ENCODE peak calls at places on chromosome 15, in seven cellular contexts. J, H, Z, F, I, Y and L are unnamed samples.

GRCh38 chr15:88396382-88396781 is 70.8 kb downstream of the MRPL46 start:
- DNase-seq in H (no peak), F (no peak), J (peak), Z (peak), I (peak), Y (no peak), L (no peak)

GRCh38 chr15:98796685-98797084 is 148.3 kb downstream of the IGF1R start:
- DNase-seq in H (no peak), Y (no peak), J (no peak), F (no peak), I (no peak), Z (no peak), L (no peak)

GRCh38 chr15:65089206-65089824 is 12.8 kb downstream of the KBTBD13 start:
- DNase-seq in Z (peak), F (no peak), I (no peak), Y (no peak), J (peak), H (no peak), L (no peak)

GRCh38 chr15:78620021-78620838 is 566 bp downstream of the CHRNA3 start:
- DNase-seq in H (peak), Y (no peak), J (peak), I (peak), Z (peak), F (no peak), L (no peak)

GRCh38 chr15:50627351-50628055 is 59.1 kb downstream of the TRPM7 start:
- DNase-seq in J (no peak), Z (no peak), H (no peak), I (no peak), Y (no peak), F (no peak), L (no peak)

GRCh38 chr15:25690673-25691543 is 172.2 kb downstream of the ATP10A start:
- DNase-seq in I (no peak), J (peak), F (no peak), H (no peak), Y (peak), Z (no peak), L (no peak)

GRCh38 chr15:41996376-41996775 is 24.0 kb upstream of the EHD4 start:
- DNase-seq in H (no peak), F (no peak), J (no peak), Z (no peak), Y (no peak), I (no peak), L (no peak)

GRCh38 chr15:37095993-37096877 is 4.1 kb downstream of the MEIS2 start:
- DNase-seq in Y (no peak), J (peak), Z (peak), I (peak), H (peak), F (no peak), L (no peak)

GRCh38 chr15:26223720-26224119 is 360.6 kb upstream of the ATP10A start:
- DNase-seq in J (no peak), F (no peak), Y (no peak), I (no peak), Z (no peak), H (no peak), L (no peak)

GRCh38 chr15:91975241-91975978 is 121.9 kb downstream of the SLCO3A1 start:
- DNase-seq in F (no peak), Y (no peak), Z (no peak), J (no peak), I (peak), H (no peak), L (no peak)

GRCh38 chr15:70788114-70789049 is 25.0 kb upstream of the UACA start:
- DNase-seq in I (no peak), H (no peak), F (peak), Z (no peak), J (peak), Y (peak), L (no peak)

GRCh38 chr15:44489464-44489863 is 47.5 kb upstream of the EIF3J start:
- DNase-seq in Z (no peak), I (no peak), F (peak), Y (peak), J (no peak), H (no peak), L (no peak)

GRCh38 chr15:32790352-32790999 is 72.7 kb downstream of the GREM1 start:
- DNase-seq in F (no peak), J (no peak), I (no peak), Z (no peak), H (no peak), Y (peak), L (no peak)

GRCh38 chr15:31041610-31042009 is 50.2 kb upstream of the MTMR10 start:
- DNase-seq in Z (no peak), J (no peak), I (no peak), Y (no peak), F (no peak), H (no peak), L (no peak)

GRCh38 chr15:29672923-29673809 is 149.1 kb downstream of the TJP1 start:
- DNase-seq in Y (no peak), J (no peak), I (no peak), H (no peak), F (no peak), Z (no peak), L (no peak)

GRCh38 chr15:87144775-87145174 is 1065.1 kb downstream of the AGBL1 start:
- DNase-seq in J (no peak), I (no peak), Y (peak), F (no peak), Z (no peak), H (peak), L (no peak)

GRCh38 chr15:89208256-89208655 is 13.1 kb downstream of the RLBP1 start:
- DNase-seq in J (no peak), Z (no peak), H (no peak), F (no peak), Y (no peak), I (no peak), L (no peak)

GRCh38 chr15:84079885-84080777 is 155.4 kb upstream of the GOLGA6L4 start:
- DNase-seq in Z (peak), F (no peak), J (peak), Y (no peak), H (peak), I (peak), L (peak)

GRCh38 chr15:98813956-98814355 is 165.6 kb downstream of the IGF1R start:
- DNase-seq in F (no peak), Z (no peak), J (no peak), I (no peak), Y (no peak), H (no peak), L (no peak)

GRCh38 chr15:96629501-96629900 is 299.0 kb downstream of the NR2F2 start:
- DNase-seq in H (no peak), F (no peak), Y (no peak), I (no peak), Z (no peak), J (no peak), L (no peak)

GRCh38 chr15:31230630-31231485 is 95.8 kb upstream of the KLF13 start:
- DNase-seq in F (no peak), H (no peak), I (no peak), Z (no peak), J (no peak), Y (no peak), L (no peak)

GRCh38 chr15:53658827-53659226 is 100.6 kb downstream of the WDR72 start:
- DNase-seq in H (no peak), Z (peak), J (no peak), I (no peak), Y (peak), F (no peak), L (no peak)

GRCh38 chr15:79451361-79451999 is 19.3 kb downstream of the MINAR1 start:
- DNase-seq in I (peak), H (no peak), Y (no peak), Z (peak), J (no peak), F (no peak), L (no peak)

GRCh38 chr15:38565287-38565670 is 665 bp upstream of the RASGRP1 start:
- DNase-seq in Y (no peak), Z (no peak), F (no peak), I (no peak), H (no peak), J (no peak), L (no peak)

GRCh38 chr15:89450076-89451006 is 46.0 kb downstream of the RHCG start:
- DNase-seq in Z (no peak), I (no peak), Y (peak), F (no peak), H (peak), J (no peak), L (no peak)

GRCh38 chr15:78243491-78243941 is 9.2 kb upstream of the ACSBG1 start:
- DNase-seq in I (peak), H (peak), Z (peak), J (no peak), F (no peak), Y (no peak), L (no peak)

GRCh38 chr15:49815506-49815905 is 194.7 kb downstream of the DTWD1 start:
- DNase-seq in I (no peak), F (no peak), Y (no peak), H (no peak), J (no peak), Z (no peak), L (no peak)

GRCh38 chr15:67039349-67040075 is 25.9 kb upstream of the SMAD3 start:
- DNase-seq in I (peak), Z (peak), J (peak), Y (peak), H (no peak), F (peak), L (no peak)

GRCh38 chr15:77588126-77588525 is 44.6 kb downstream of the LINGO1 start:
- DNase-seq in J (no peak), F (no peak), Y (no peak), H (no peak), I (no peak), Z (no peak), L (no peak)

GRCh38 chr15:76483752-76484151 is 147.2 kb downstream of the ISL2 start:
- DNase-seq in F (no peak), I (no peak), H (no peak), J (no peak), Z (no peak), Y (no peak), L (no peak)

GRCh38 chr15:98556321-98556720 is 92.0 kb upstream of the IGF1R start:
- DNase-seq in I (no peak), Y (no peak), Z (no peak), H (no peak), J (no peak), F (no peak), L (no peak)

GRCh38 chr15:58498821-58499580 is 67.2 kb downstream of the LIPC start:
- DNase-seq in Z (peak), F (no peak), Y (no peak), H (no peak), J (peak), I (no peak), L (no peak)

GRCh38 chr15:40830884-40831283 is 2.4 kb upstream of the PPP1R14D start:
- DNase-seq in Y (no peak), H (no peak), I (no peak), F (no peak), Z (no peak), J (no peak), L (no peak)

GRCh38 chr15:26572606-26573350 is 200.1 kb downstream of the GABRB3 start:
- DNase-seq in F (no peak), J (no peak), I (no peak), Y (no peak), Z (no peak), H (no peak), L (no peak)

GRCh38 chr15:85758655-85758978 is 36.1 kb downstream of the KLHL25 start:
- DNase-seq in F (no peak), Z (no peak), H (no peak), Y (no peak), J (no peak), I (no peak), L (no peak)

GRCh38 chr15:73150831-73151230 is 98.6 kb downstream of the NEO1 start:
- DNase-seq in Z (no peak), F (no peak), J (no peak), Y (no peak), H (no peak), I (no peak), L (no peak)

DNA sequence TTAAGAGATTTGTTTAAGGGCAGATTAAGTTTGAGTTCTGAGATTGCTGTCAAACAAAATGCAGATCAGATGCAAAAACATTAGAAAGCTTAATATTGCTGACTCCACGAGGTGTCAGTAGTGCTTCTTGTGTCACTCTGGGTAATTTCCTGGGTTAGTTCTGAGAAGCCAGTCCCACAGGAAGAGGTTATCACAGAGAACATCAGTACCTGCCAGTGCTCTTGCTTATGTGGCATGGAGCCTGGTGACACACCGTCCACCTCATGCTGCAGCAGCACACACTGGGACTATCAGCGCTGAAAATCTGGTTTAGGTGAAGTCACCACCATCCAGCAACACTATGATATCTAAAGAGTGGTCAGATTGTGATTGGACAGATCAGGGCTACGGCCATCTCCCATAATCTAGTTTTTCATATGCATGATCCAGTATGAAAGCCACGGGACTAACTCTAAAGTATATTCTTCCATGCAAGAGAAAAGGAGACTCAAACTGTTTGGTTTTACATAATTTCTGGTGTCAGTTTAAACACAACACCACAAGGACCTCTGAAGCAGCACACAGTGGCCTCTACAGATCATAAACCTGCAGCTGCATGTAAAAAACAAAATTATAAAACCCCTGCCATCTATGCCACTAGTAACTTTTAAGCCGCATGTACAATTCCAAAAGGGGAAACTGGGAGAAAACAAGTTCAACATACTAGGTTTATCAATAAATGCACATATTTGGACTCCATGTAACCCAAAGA is 36.1 kb upstream of the MYO5C start:
- DNase-seq in Z (no peak), F (peak), Y (peak), I (peak), H (peak), J (peak), L (peak)
- TF ChIP-seq CTCF in Z (peak), F (peak), Y (peak), I (peak), H (peak), J (peak), L (peak)

GRCh38 chr15:80949756-80950155 is 39.9 kb downstream of the MESD start:
- DNase-seq in I (no peak), J (no peak), Y (no peak), F (no peak), H (no peak), Z (no peak), L (no peak)

GRCh38 chr15:80953953-80954778 is 35.5 kb downstream of the MESD start:
- DNase-seq in F (no peak), I (peak), Z (peak), H (no peak), J (no peak), Y (peak), L (no peak)

GRCh38 chr15:80953001-80953952 is 36.3 kb downstream of the MESD start:
- DNase-seq in Y (no peak), F (no peak), J (no peak), H (no peak), Z (no peak), I (no peak), L (no peak)

GRCh38 chr15:80950291-80951078 is 39.1 kb downstream of the MESD start:
- DNase-seq in I (no peak), J (no peak), H (no peak), Z (no peak), Y (no peak), F (no peak), L (no peak)

DNA sequence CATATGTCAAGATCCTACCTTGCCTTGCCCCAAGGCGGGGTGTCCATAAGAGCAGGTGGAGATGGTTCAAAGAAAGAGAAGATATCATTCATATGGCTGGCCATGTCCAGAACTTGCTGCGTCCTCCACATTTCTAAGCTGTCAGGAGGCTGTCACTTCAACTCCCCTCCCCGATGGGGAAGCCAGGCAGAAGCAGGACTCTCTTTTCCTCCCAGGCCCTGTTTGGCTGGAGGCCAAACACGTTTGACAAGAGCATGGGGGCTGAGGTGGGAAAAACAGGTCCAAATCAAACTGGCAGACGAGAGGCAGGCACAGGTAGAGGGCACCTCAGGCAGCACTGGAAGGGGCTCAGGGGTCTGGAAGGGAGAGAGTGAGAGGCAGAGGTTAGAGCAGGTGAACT is 37.7 kb downstream of the MESD start:
- DNase-seq in F (no peak), H (no peak), J (no peak), I (no peak), Z (no peak), Y (no peak), L (no peak)
- TF ChIP-seq EZH2phosphoT487 in F (no peak), H (no peak), J (no peak), I (no peak), Z (no peak), Y (no peak), L (no peak)

GRCh38 chr15:55740981-55741591 is 1.9 kb downstream of the PRTG start:
- DNase-seq in Y (no peak), H (no peak), J (no peak), Z (peak), I (no peak), F (no peak), L (no peak)

GRCh38 chr15:55742498-55742926 is 440 bp downstream of the PRTG start:
- DNase-seq in Y (no peak), I (peak), Z (peak), J (peak), H (no peak), F (no peak), L (no peak)

GRCh38 chr15:55740479-55740878 is 2.5 kb downstream of the PRTG start:
- DNase-seq in J (no peak), Z (no peak), Y (no peak), H (no peak), F (no peak), I (no peak), L (no peak)

GRCh38 chr15:55742927-55743614 is at the start of gene PRTG:
- DNase-seq in Z (peak), J (peak), H (peak), I (peak), Y (peak), F (no peak), L (no peak)

GRCh38 chr15:55741592-55742497 is 1.1 kb downstream of the PRTG start:
- DNase-seq in I (peak), J (peak), Z (peak), H (peak), F (no peak), Y (peak), L (peak)
- TF ChIP-seq CTCF in I (no peak), J (peak), Z (no peak), H (peak), F (no peak), Y (no peak), L (peak)

GRCh38 chr15:48630245-48630644 is 15.3 kb downstream of the FBN1 start:
- DNase-seq in Z (no peak), F (no peak), H (no peak), J (no peak), Y (no peak), I (no peak), L (no peak)

GRCh38 chr15:48628832-48629231 is 16.7 kb downstream of the FBN1 start:
- DNase-seq in H (no peak), I (no peak), J (no peak), Z (no peak), F (no peak), Y (no peak), L (no peak)

GRCh38 chr15:48634096-48634495 is 11.4 kb downstream of the FBN1 start:
- DNase-seq in Z (no peak), Y (no peak), H (no peak), F (no peak), I (no peak), J (no peak), L (no peak)

GRCh38 chr15:48632651-48633050 is 12.9 kb downstream of the FBN1 start:
- DNase-seq in Y (no peak), H (no peak), I (no peak), J (no peak), Z (no peak), F (no peak), L (no peak)

GRCh38 chr15:48631191-48631770 is 14.2 kb downstream of the FBN1 start:
- DNase-seq in H (no peak), F (no peak), Z (peak), I (peak), Y (no peak), J (no peak), L (no peak)
- TF ChIP-seq EZH2phosphoT487 in H (no peak), F (no peak), Z (no peak), I (no peak), Y (no peak), J (no peak), L (no peak)

DNA sequence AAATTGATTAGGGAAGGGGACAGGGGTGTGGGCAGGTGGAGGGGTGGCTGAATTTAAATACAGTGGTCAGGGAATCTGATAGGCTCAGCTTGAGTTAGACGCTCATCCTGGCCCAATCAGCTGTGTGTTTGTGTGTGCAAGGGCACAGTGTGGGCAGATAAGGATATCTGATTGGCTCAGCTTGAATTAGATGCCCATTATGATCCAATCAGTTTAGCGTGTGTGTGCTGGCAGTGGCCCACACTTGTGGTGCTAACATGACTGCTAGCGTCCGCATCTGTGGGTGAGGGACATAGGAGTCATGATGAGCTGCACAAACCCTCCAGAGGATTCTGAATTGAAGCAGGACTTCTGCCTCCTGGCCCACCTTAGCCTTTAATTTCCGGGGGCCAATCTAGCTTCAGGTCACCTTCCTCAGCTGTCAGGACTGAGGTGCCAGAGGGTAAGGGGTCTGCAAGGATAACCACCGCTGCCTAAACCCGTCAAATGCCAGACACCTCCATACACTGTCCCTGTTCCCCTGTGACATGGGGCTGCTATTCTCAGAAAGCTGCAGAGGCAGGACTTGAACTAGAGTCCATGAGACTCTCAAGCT is 97.3 kb downstream of the CORO2B start:
- DNase-seq in F (no peak), J (no peak), Y (no peak), H (peak), I (no peak), Z (no peak), L (no peak)
- TF ChIP-seq CTCF in F (no peak), J (no peak), Y (no peak), H (no peak), I (no peak), Z (no peak), L (no peak)